ENCODE peak calls at places on chromosome 15, in five cellular contexts. X is CD8-positive, alpha-beta T cell; W is kidney; B is GM12864; C is body of pancreas. H is an unnamed sample.

GRCh38 chr15:63752075-63752684 is 81.6 kb downstream of the HERC1 start:
- DNase-seq in X (peak), W (no peak), B (peak), C (peak), H (no peak)

GRCh38 chr15:74403981-74404563 is 29.7 kb downstream of the SEMA7A start:
- DNase-seq in X (no peak), W (no peak), B (peak), C (no peak), H (no peak)

GRCh38 chr15:60729850-60730458 is 251.0 kb upstream of the ICE2 start:
- DNase-seq in X (no peak), W (no peak), B (no peak), C (no peak), H (no peak)

GRCh38 chr15:64525828-64526530 is 65.6 kb downstream of the ZNF609 start:
- DNase-seq in X (no peak), W (no peak), B (no peak), C (no peak), H (no peak)

GRCh38 chr15:24848050-24848449 is 106.7 kb upstream of the SNRPN start:
- DNase-seq in X (no peak), W (no peak), B (no peak), C (peak), H (no peak)

GRCh38 chr15:90060797-90061196 is 41.5 kb downstream of the IDH2 start:
- DNase-seq in X (no peak), W (no peak), B (no peak), C (peak), H (no peak)

GRCh38 chr15:94236638-94237037 is 5.3 kb downstream of the MCTP2 start:
- DNase-seq in X (no peak), W (no peak), B (no peak), C (no peak), H (no peak)

GRCh38 chr15:48062476-48062875 is 58.3 kb upstream of the SLC24A5 start:
- DNase-seq in X (no peak), W (no peak), B (no peak), C (no peak), H (no peak)

GRCh38 chr15:85554852-85555521 is 174.6 kb downstream of the AKAP13 start:
- DNase-seq in X (no peak), W (no peak), B (no peak), C (no peak), H (no peak)

GRCh38 chr15:99432271-99433025 is 133.3 kb upstream of the MEF2A start:
- DNase-seq in X (no peak), W (peak), B (no peak), C (no peak), H (no peak)

DNA sequence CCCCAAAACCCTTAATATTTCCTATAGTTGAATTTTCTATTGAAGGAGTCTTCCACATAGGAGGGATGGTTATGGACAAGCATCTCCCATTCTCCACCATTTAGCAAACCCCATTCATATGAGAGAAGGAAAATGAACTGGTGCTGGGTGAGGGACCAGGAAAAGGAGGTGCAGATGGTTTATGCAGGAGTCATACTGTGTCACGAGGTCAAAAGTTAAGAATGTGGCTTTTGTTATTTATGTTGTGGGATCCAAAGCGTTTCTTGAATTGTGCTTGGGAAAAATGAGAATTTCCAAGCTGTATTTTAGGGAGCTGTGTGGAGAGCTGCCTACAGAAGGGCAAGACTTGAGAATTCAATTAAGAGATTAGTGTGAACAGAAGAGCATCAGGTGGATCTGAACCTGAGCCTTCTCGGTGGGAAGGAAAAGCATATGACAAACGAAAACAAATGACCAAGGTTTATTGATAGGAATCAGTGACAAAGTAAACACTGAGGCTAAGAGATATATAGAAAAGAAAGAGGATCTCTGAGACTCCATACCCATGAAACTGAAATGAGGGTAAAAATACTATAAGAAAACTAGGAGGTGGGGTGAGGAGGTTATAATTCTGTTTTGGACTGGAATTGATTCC is 473.3 kb upstream of the NR2F2 start:
- DNase-seq in X (no peak), W (no peak), B (no peak), C (no peak), H (no peak)
- TF ChIP-seq CTCF in X (no peak), W (no peak), B (no peak), C (no peak), H (no peak)

DNA sequence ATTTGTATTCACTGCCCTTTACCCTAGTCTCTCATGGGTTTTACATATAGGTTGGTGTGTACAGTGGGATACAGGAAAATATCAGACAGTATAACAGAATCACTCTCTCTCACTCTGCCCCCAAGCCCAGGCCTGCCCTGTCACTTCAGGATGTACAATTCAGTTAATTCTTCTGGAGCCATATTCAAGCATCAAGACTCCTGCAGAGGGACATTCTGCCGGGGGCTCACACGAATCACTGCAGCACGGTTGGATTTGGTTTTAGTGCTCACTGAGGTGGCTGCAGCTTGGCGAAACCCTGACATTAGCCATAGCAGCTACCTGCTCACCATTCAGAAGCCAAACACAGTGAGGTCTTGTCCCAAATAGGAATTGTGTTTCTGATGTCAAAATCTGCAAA is 83.0 kb downstream of the CHSY1 start:
- DNase-seq in X (no peak), W (no peak), B (no peak), C (no peak), H (no peak)
- TF ChIP-seq CTCF in X (no peak), W (no peak), B (no peak), C (no peak), H (no peak)

GRCh38 chr15:65980824-65981456 is 111.6 kb downstream of the RAB11A start:
- DNase-seq in X (no peak), W (no peak), B (no peak), C (peak), H (peak)

GRCh38 chr15:65979837-65980236 is 110.5 kb downstream of the RAB11A start:
- DNase-seq in X (no peak), W (no peak), B (no peak), C (no peak), H (no peak)

GRCh38 chr15:65979316-65979715 is 110.0 kb downstream of the RAB11A start:
- DNase-seq in X (no peak), W (no peak), B (no peak), C (no peak), H (no peak)

GRCh38 chr15:65982941-65983340 is 113.7 kb downstream of the RAB11A start:
- DNase-seq in X (no peak), W (no peak), B (no peak), C (no peak), H (no peak)

GRCh38 chr15:65981837-65982696 is 112.8 kb downstream of the RAB11A start:
- DNase-seq in X (peak), W (peak), B (no peak), C (peak), H (no peak)
- TF ChIP-seq CTCF in X (peak), W (no peak), B (peak), C (peak), H (peak)

GRCh38 chr15:51497806-51498205 is 124.8 kb downstream of the DMXL2 start:
- DNase-seq in X (no peak), W (no peak), B (no peak), C (no peak), H (no peak)

GRCh38 chr15:51494411-51495314 is 127.9 kb downstream of the DMXL2 start:
- DNase-seq in X (no peak), W (no peak), B (no peak), C (no peak), H (no peak)

GRCh38 chr15:51493892-51494291 is 128.7 kb downstream of the DMXL2 start:
- DNase-seq in X (no peak), W (no peak), B (no peak), C (no peak), H (no peak)

GRCh38 chr15:51503003-51503402 is 119.6 kb downstream of the DMXL2 start:
- DNase-seq in X (no peak), W (no peak), B (no peak), C (no peak), H (no peak)

GRCh38 chr15:51499379-51499976 is 123.1 kb downstream of the DMXL2 start:
- DNase-seq in X (no peak), W (no peak), B (peak), C (no peak), H (no peak)
- TF ChIP-seq CTCF in X (no peak), W (peak), B (peak), C (peak), H (peak)

GRCh38 chr15:72230197-72231065 is 559 bp downstream of the PKM start:
- DNase-seq in X (peak), W (peak), B (peak), C (peak), H (no peak)
- TF ChIP-seq CTCF in X (no peak), W (no peak), B (no peak), C (no peak), H (no peak)

GRCh38 chr15:68034719-68035293 is 19.3 kb upstream of the PIAS1 start:
- DNase-seq in X (no peak), W (no peak), B (no peak), C (no peak), H (no peak)
- TF ChIP-seq CTCF in X (no peak), W (no peak), B (no peak), C (no peak), H (no peak)

GRCh38 chr15:77311618-77312398 is 108.1 kb downstream of the PEAK1 start:
- DNase-seq in X (no peak), W (no peak), B (no peak), C (no peak), H (no peak)

GRCh38 chr15:77312523-77312922 is 107.4 kb downstream of the PEAK1 start:
- DNase-seq in X (no peak), W (no peak), B (no peak), C (no peak), H (no peak)

GRCh38 chr15:77305953-77306352 is 114.0 kb downstream of the PEAK1 start:
- DNase-seq in X (no peak), W (no peak), B (no peak), C (no peak), H (no peak)

GRCh38 chr15:77311020-77311419 is 108.9 kb downstream of the PEAK1 start:
- DNase-seq in X (no peak), W (no peak), B (no peak), C (no peak), H (no peak)
- TF ChIP-seq CTCF in X (no peak), W (no peak), B (no peak), C (no peak), H (no peak)

DNA sequence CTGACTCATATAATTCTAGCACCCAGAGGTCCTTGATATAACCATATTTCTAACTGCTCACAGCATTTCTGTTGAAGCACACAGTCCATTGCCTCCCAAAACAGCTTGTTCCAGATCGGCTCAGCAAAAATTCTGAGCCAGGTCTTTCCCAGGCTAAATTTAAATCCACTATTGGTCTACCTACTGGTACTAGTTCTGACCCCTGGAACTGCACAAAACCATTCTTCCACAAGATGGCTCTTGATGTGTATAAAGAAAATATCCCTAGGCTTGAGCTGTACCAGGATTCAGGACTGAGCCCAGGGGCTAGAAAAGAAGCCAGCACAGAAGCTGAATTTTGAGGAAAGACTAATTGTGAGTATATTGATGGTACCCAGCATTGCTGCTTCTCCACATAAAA is 75.4 kb upstream of the ABHD17C start:
- DNase-seq in X (no peak), W (no peak), B (no peak), C (no peak), H (no peak)
- TF ChIP-seq CTCF in X (no peak), W (peak), B (no peak), C (peak), H (no peak)

GRCh38 chr15:41490355-41490754 is 3.3 kb upstream of the ITPKA start:
- DNase-seq in X (no peak), W (peak), B (peak), C (no peak), H (no peak)
- TF ChIP-seq CTCF in X (no peak), W (no peak), B (no peak), C (no peak), H (no peak)

GRCh38 chr15:30905821-30906220 is 2.1 kb downstream of the FAN1 start:
- DNase-seq in X (no peak), W (no peak), B (no peak), C (no peak), H (no peak)
- TF ChIP-seq CTCF in X (no peak), W (peak), B (no peak), C (no peak), H (no peak)